ENCODE peak calls at places on chromosomes 11 and 22, in five cellular contexts. H is upper lobe of left lung, K is HepG2, P is Panc1, A is GM12878. T is an unnamed sample. For H3K9me3, the result is how much of the 10 kb centered on the place peaks cover.

GRCh38 chr22:19955241-19956128 is 13.9 kb upstream of the TXNRD2 start:
- ATAC-seq in H (no peak), K (no peak), P (no peak), A (no peak), T (no peak)

GRCh38 chr11:119207607-119208006 is 1.5 kb downstream of the CBL start:
- ATAC-seq in H (no peak), K (no peak), P (no peak), A (no peak), T (no peak)

GRCh38 chr11:77154381-77155081 is 26.5 kb downstream of the MYO7A start:
- ATAC-seq in H (no peak), K (no peak), P (no peak), A (no peak), T (peak)

GRCh38 chr11:10038916-10039315 is 255.1 kb downstream of the SBF2 start:
- ATAC-seq in H (peak), K (no peak), P (no peak), A (no peak), T (peak)

GRCh38 chr11:9574806-9575530 is 1.5 kb downstream of the WEE1 start:
- ATAC-seq in H (peak), K (peak), P (peak), A (no peak), T (peak)

GRCh38 chr22:28911777-28912669 is 28.7 kb downstream of the ZNRF3 start:
- ATAC-seq in H (peak), K (peak), P (no peak), A (no peak), T (peak)

GRCh38 chr11:133790995-133791394 is 54.3 kb downstream of the SPATA19 start:
- ATAC-seq in H (no peak), K (no peak), P (no peak), A (no peak), T (no peak)

GRCh38 chr22:30905696-30906341 is 62.8 kb downstream of the MORC2 start:
- ATAC-seq in H (peak), K (no peak), P (no peak), A (no peak), T (no peak)

GRCh38 chr11:76455931-76456330 is 11.1 kb downstream of the EMSY start:
- ATAC-seq in H (no peak), K (no peak), P (no peak), A (no peak), T (no peak)

GRCh38 chr11:31711137-31711536 is 100.0 kb downstream of the PAX6 start:
- ATAC-seq in H (no peak), K (no peak), P (no peak), A (no peak), T (no peak)

GRCh38 chr11:57340228-57340627 is 2.1 kb downstream of the P2RX3 start:
- ATAC-seq in H (no peak), K (peak), P (no peak), A (no peak), T (no peak)

GRCh38 chr22:41036924-41037323 is 55.5 kb upstream of the EP300 start:
- ATAC-seq in H (no peak), K (no peak), P (no peak), A (no peak), T (no peak)

GRCh38 chr11:64124147-64124546 is 41.8 kb downstream of the MACROD1 start:
- ATAC-seq in H (no peak), K (no peak), P (peak), A (no peak), T (no peak)

GRCh38 chr11:59221438-59221837 is 8.7 kb upstream of the MPEG1 start:
- ATAC-seq in H (peak), K (no peak), P (no peak), A (no peak), T (peak)

GRCh38 chr11:2398664-2399355 is 1.7 kb upstream of the TSSC4 start:
- ATAC-seq in H (no peak), K (no peak), P (no peak), A (no peak), T (no peak)

GRCh38 chr11:70471254-70471653 is 72.9 kb downstream of the CTTN start:
- ATAC-seq in H (peak), K (no peak), P (no peak), A (peak), T (no peak)

GRCh38 chr11:107354780-107355179 is 102.8 kb downstream of the CWF19L2 start:
- ATAC-seq in H (no peak), K (no peak), P (no peak), A (no peak), T (no peak)

GRCh38 chr11:2447253-2447950 is 2.6 kb downstream of the KCNQ1 start:
- ATAC-seq in H (no peak), K (no peak), P (no peak), A (no peak), T (no peak)

GRCh38 chr11:31645747-31646146 is 136.2 kb downstream of the ELP4 start:
- ATAC-seq in H (peak), K (no peak), P (no peak), A (no peak), T (no peak)

GRCh38 chr11:88363004-88363403 is 25.5 kb upstream of the CTSC start:
- ATAC-seq in H (no peak), K (no peak), P (no peak), A (no peak), T (no peak)

GRCh38 chr11:65822760-65823528 is 10.8 kb upstream of the SNX32 start:
- ATAC-seq in H (no peak), K (no peak), P (no peak), A (no peak), T (no peak)

GRCh38 chr11:47946682-47947575 is 33.4 kb upstream of the PTPRJ start:
- ATAC-seq in H (peak), K (peak), P (peak), A (peak), T (peak)

GRCh38 chr22:49649166-49649565 is 178.5 kb downstream of the BRD1 start:
- ATAC-seq in H (no peak), K (no peak), P (no peak), A (no peak), T (no peak)
- H3K9me3 ChIP-seq in H (under half), K (under half), P (under half), A (under half), T (under half)

GRCh38 chr11:34224434-34224966 is 119.1 kb downstream of the NAT10 start:
- ATAC-seq in H (no peak), K (peak), P (no peak), A (no peak), T (no peak)

GRCh38 chr11:34226210-34226609 is 120.8 kb downstream of the NAT10 start:
- ATAC-seq in H (no peak), K (no peak), P (peak), A (peak), T (no peak)

GRCh38 chr11:34223907-34224306 is 118.5 kb downstream of the NAT10 start:
- ATAC-seq in H (no peak), K (no peak), P (no peak), A (no peak), T (no peak)

GRCh38 chr11:34222030-34222429 is 116.6 kb downstream of the NAT10 start:
- ATAC-seq in H (no peak), K (no peak), P (no peak), A (no peak), T (no peak)

GRCh38 chr11:34223021-34223813 is 117.8 kb downstream of the NAT10 start:
- ATAC-seq in H (peak), K (peak), P (peak), A (no peak), T (peak)
- TF ChIP-seq CTCF in H (no peak), K (no peak), P (no peak), A (no peak), T (no peak)

GRCh38 chr11:78420255-78420764 is 2.7 kb upstream of the GAB2 start:
- ATAC-seq in H (peak), K (no peak), P (peak), A (peak), T (peak)
- TF ChIP-seq POLR2AphosphoS5 in H (no peak), K (no peak), P (no peak), A (no peak), T (no peak)

GRCh38 chr22:16987822-16988221 is 20.2 kb downstream of the GAB4 start:
- ATAC-seq in H (no peak), K (no peak), P (no peak), A (no peak), T (no peak)
- H3K9me3 ChIP-seq in H (under half), K (under half), P (under half), A (under half), T (under half)

GRCh38 chr11:7422544-7423331 is 62.6 kb upstream of the OLFML1 start:
- ATAC-seq in H (no peak), K (no peak), P (peak), A (peak), T (no peak)
- TF ChIP-seq CTCF in H (no peak), K (peak), P (no peak), A (no peak), T (no peak)

DNA sequence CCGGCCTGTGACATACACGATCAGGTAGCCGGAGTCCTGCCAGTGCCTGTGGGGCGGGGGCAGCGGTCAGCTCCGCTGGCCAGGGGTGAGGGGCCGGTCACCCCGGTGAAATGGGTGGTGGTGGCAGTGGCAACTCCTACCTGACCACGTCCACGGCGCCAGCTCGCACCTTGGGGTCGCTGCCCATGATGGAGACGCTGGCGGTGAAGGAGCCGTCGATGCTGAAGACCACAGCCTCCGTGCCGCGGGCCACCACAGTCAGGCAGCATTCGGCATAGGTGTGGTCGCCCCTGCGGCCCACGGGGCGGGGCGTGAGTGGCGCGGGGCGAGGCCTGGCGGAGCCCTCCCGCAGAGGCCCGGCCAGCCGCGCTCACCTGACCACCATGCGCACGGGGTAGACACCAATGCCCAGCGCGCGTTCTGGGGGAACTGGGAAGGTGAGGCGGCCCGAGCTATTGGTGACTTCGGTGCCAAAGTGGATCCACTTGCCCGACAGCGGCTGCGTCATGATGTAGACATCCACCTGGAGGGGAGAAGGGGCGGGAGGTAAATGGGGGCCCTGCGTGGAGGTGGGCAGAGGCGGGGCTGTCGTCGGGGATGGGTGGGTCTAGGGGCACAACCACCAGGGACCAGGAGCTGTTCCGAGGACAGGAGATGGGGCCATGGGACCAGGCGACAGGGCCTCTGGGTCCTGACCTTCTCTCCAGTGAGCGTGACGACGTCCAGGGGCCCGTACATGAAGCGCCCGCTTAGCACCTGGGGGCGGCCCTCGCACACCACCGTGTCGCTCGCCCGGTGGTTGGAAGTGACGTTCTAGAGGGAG is 10.9 kb downstream of the AIP start:
- ATAC-seq in H (no peak), K (no peak), P (no peak), A (no peak), T (no peak)
- TF ChIP-seq POLR2AphosphoS5 in H (no peak), K (no peak), P (no peak), A (no peak), T (no peak)

T was measured in gastroesophageal sphincter.